ENCODE peak calls at places on chromosomes 4 and X, in six cellular contexts. G, C, X, I, J and Y are unnamed samples.

GRCh38 chr4:7155611-7156071 is 36.7 kb upstream of the SORCS2 start:
- DNase-seq in G (no peak), C (no peak), X (peak), I (peak), J (no peak), Y (no peak)

GRCh38 chr4:66355328-66355727 is 685.0 kb upstream of the EPHA5 start:
- DNase-seq in G (no peak), C (no peak), X (no peak), I (no peak), J (no peak), Y (no peak)

GRCh38 chrX:18129694-18130093 is 91.0 kb downstream of the BEND2 start:
- DNase-seq in G (no peak), C (no peak), X (no peak), I (no peak), J (no peak), Y (no peak)

GRCh38 chrX:113741744-113742143 is 842.1 kb upstream of the HTR2C start:
- DNase-seq in G (no peak), C (peak), X (no peak), I (peak), J (no peak), Y (no peak)

GRCh38 chr4:138555584-138555983 is 313.4 kb upstream of the SLC7A11 start:
- DNase-seq in G (no peak), C (peak), X (no peak), I (no peak), J (no peak), Y (no peak)

GRCh38 chr4:113743690-113744089 is 17.8 kb downstream of the CAMK2D start:
- DNase-seq in G (no peak), C (no peak), X (no peak), I (no peak), J (no peak), Y (no peak)

GRCh38 chr4:155632314-155632713 is 34.3 kb upstream of the GUCY1A1 start:
- DNase-seq in G (no peak), C (no peak), X (no peak), I (no peak), J (no peak), Y (no peak)

GRCh38 chr4:173191623-173192041 is 23.0 kb downstream of the GALNT7 start:
- DNase-seq in G (no peak), C (no peak), X (no peak), I (peak), J (no peak), Y (no peak)

GRCh38 chrX:120264315-120264714 is 13.7 kb downstream of the ZBTB33 start:
- DNase-seq in G (no peak), C (no peak), X (no peak), I (no peak), J (no peak), Y (no peak)

GRCh38 chrX:1421433-1422134 is 29.7 kb upstream of the SLC25A6 start:
- DNase-seq in G (no peak), C (no peak), X (no peak), I (no peak), J (no peak), Y (no peak)

GRCh38 chr4:3451956-3452355 is 10.2 kb downstream of the HGFAC start:
- DNase-seq in G (no peak), C (no peak), X (no peak), I (peak), J (no peak), Y (no peak)

GRCh38 chrX:120015145-120016067 is 62.1 kb downstream of the RHOXF2B start:
- DNase-seq in G (no peak), C (peak), X (no peak), I (no peak), J (no peak), Y (no peak)

GRCh38 chr4:113675731-113676707 is 85.5 kb downstream of the CAMK2D start:
- DNase-seq in G (no peak), C (no peak), X (no peak), I (peak), J (no peak), Y (no peak)

GRCh38 chr4:148056879-148057278 is 325.0 kb downstream of the ARHGAP10 start:
- DNase-seq in G (peak), C (no peak), X (peak), I (peak), J (peak), Y (no peak)
- TF ChIP-seq CTCF in G (no peak), C (no peak), X (peak), I (no peak), J (no peak), Y (no peak)

GRCh38 chr4:119302073-119302832 is 19.7 kb downstream of the FABP2 start:
- DNase-seq in G (no peak), C (no peak), X (no peak), I (no peak), J (no peak), Y (no peak)

GRCh38 chr4:119299221-119300071 is 22.5 kb downstream of the FABP2 start:
- DNase-seq in G (no peak), C (no peak), X (no peak), I (peak), J (no peak), Y (no peak)

GRCh38 chr4:119300072-119300387 is 21.9 kb downstream of the FABP2 start:
- DNase-seq in G (peak), C (peak), X (peak), I (peak), J (peak), Y (no peak)

GRCh38 chr4:119297795-119298194 is 24.1 kb downstream of the FABP2 start:
- DNase-seq in G (no peak), C (no peak), X (no peak), I (no peak), J (no peak), Y (no peak)

DNA sequence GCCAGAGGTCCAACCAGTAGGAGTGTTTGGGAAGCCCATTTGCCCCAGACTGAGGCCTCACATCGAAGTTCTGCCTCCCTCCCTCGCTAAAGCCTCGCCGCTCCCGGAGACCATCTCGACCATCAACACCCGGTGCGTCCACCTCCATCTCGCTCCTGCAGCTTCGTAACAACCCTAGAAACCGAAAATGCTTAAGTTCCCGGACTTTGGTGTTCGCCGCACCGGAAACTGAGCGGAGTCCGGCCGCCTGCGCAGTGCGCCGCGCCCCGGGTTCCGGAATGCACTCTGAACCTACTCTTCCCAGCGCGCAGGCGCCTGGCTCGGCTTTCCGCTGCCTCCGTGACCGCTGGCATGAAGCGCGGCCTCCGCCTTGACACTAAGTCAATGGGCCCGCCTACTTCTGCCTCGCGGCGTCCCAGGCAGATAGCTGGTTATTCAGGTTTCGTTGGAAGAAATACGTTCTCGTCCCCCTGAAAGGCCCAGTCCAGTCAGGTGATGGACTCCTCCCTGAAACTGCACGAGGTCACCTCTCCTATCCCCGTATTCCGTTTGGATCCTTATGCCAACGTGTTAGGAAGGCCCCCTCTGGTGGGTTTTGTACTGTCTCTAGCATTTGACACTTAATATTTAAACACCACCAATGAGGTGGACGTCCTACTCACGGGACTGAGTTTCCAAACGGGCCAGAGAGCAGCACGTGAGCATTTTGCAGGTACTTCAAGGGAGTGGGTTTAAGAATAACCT is 21.4 kb downstream of the FABP2 start:
- DNase-seq in G (peak), C (peak), X (peak), I (peak), J (peak), Y (peak)
- TF ChIP-seq CTCF in G (no peak), C (no peak), X (no peak), I (no peak), J (no peak), Y (peak)

GRCh38 chrX:7069556-7069955 is 78.0 kb upstream of the STS start:
- DNase-seq in G (no peak), C (no peak), X (no peak), I (no peak), J (no peak), Y (no peak)

GRCh38 chrX:7065473-7065872 is 82.0 kb upstream of the STS start:
- DNase-seq in G (no peak), C (no peak), X (no peak), I (no peak), J (no peak), Y (no peak)

GRCh38 chrX:7071390-7071789 is 76.1 kb upstream of the STS start:
- DNase-seq in G (no peak), C (no peak), X (no peak), I (no peak), J (no peak), Y (no peak)

GRCh38 chrX:7067266-7067665 is 80.2 kb upstream of the STS start:
- DNase-seq in G (no peak), C (no peak), X (no peak), I (no peak), J (no peak), Y (no peak)

GRCh38 chrX:7068939-7069367 is 78.6 kb upstream of the STS start:
- DNase-seq in G (no peak), C (peak), X (no peak), I (no peak), J (no peak), Y (no peak)
- TF ChIP-seq CTCF in G (no peak), C (no peak), X (no peak), I (no peak), J (no peak), Y (peak)

DNA sequence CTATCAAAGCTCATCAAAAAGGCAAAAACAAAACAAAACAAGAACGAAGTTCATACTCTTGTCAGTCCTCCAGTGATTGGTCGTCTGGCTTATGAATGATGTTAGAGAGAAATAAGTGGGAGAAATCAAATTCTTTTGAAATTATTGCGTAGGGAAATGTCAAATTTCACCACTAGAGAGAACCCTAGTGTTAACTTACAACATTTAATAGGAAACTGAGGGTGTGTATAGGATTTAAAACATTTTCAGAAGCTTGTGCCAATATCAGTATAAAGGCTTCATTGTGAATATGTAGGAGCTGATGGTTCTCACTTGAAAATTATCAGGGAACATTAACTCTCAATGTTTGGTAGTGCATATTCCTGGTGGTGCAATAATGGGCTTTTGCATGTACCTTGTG is 17.4 kb downstream of the ADH6 start:
- DNase-seq in G (no peak), C (no peak), X (no peak), I (peak), J (no peak), Y (no peak)
- TF ChIP-seq CTCF in G (no peak), C (no peak), X (peak), I (peak), J (no peak), Y (no peak)